ENCODE peak calls at places on chromosomes 12 and 14, in six cellular contexts. One of them, this sample, is unnamed.

GRCh38 chr12:75478395-75478794 is 2.2 kb upstream of the GLIPR1 start:
- DNase-seq in HepG2: no peak
- DNase-seq in GM12891: no peak
- DNase-seq in H1: no peak
- DNase-seq in K562: no peak
- DNase-seq in GM12878: peak; percentile 28
- DNase-seq in this sample: no peak

GRCh38 chr12:75480469-75480949 is at the start of gene GLIPR1:
- DNase-seq in HepG2: peak; percentile 45
- DNase-seq in H1: no peak
- DNase-seq in GM12891: peak; percentile 20
- DNase-seq in K562: no peak
- DNase-seq in GM12878: peak; percentile 72
- DNase-seq in this sample: peak; percentile 25

GRCh38 chr14:41071351-41071750 is 535.3 kb upstream of the LRFN5 start:
- DNase-seq in GM12878: no peak
- DNase-seq in H1: no peak
- DNase-seq in K562: no peak
- DNase-seq in HepG2: no peak
- DNase-seq in GM12891: no peak
- DNase-seq in this sample: no peak

GRCh38 chr14:36367985-36368774 is 47.7 kb upstream of the MBIP start:
- DNase-seq in HepG2: no peak
- DNase-seq in GM12891: no peak
- DNase-seq in K562: no peak
- DNase-seq in H1: no peak
- DNase-seq in GM12878: no peak
- DNase-seq in this sample: no peak

GRCh38 chr12:42090899-42091298 is 53.8 kb downstream of the GXYLT1 start:
- DNase-seq in H1: no peak
- DNase-seq in GM12878: no peak
- DNase-seq in HepG2: no peak
- DNase-seq in K562: no peak
- DNase-seq in GM12891: no peak
- DNase-seq in this sample: no peak

GRCh38 chr14:24806061-24806678 is 172.2 kb upstream of the GZMB start:
- DNase-seq in GM12891: peak; percentile 12
- DNase-seq in K562: peak; percentile 42
- DNase-seq in HepG2: peak; percentile 88
- DNase-seq in GM12878: peak; percentile 16
- DNase-seq in H1: peak; percentile 57
- DNase-seq in this sample: peak; percentile 19

GRCh38 chr12:51217133-51217967 is 512 bp downstream of the POU6F1 start:
- DNase-seq in HepG2: no peak
- DNase-seq in GM12878: no peak
- DNase-seq in H1: no peak
- DNase-seq in GM12891: peak; percentile 71
- DNase-seq in K562: peak; percentile 95
- DNase-seq in this sample: peak; percentile 75

GRCh38 chr12:6363330-6364036 is 11.9 kb downstream of the SCNN1A start:
- DNase-seq in GM12878: no peak
- DNase-seq in H1: no peak
- DNase-seq in K562: peak; percentile 94
- DNase-seq in GM12891: peak; percentile 87
- DNase-seq in HepG2: peak; percentile 85
- DNase-seq in this sample: peak; percentile 76

GRCh38 chr14:56324831-56325230 is 206.6 kb downstream of the PELI2 start:
- DNase-seq in GM12878: no peak
- DNase-seq in H1: no peak
- DNase-seq in GM12891: no peak
- DNase-seq in K562: no peak
- DNase-seq in HepG2: no peak
- DNase-seq in this sample: no peak

GRCh38 chr14:35669782-35670181 is 135.8 kb downstream of the INSM2 start:
- DNase-seq in K562: no peak
- DNase-seq in H1: no peak
- DNase-seq in GM12891: no peak
- DNase-seq in GM12878: no peak
- DNase-seq in HepG2: no peak
- DNase-seq in this sample: no peak

GRCh38 chr14:21385170-21385904 is 1.5 kb upstream of the SUPT16H start:
- DNase-seq in GM12878: no peak
- DNase-seq in K562: no peak
- DNase-seq in GM12891: peak; percentile 12
- DNase-seq in HepG2: no peak
- DNase-seq in H1: no peak
- DNase-seq in this sample: peak; percentile 25

GRCh38 chr12:62588916-62589315 is 122.3 kb downstream of the MON2 start:
- DNase-seq in H1: no peak
- DNase-seq in K562: no peak
- DNase-seq in HepG2: peak; percentile 38
- DNase-seq in GM12878: no peak
- DNase-seq in GM12891: no peak
- DNase-seq in this sample: no peak

GRCh38 chr12:57240926-57241555 is 9.9 kb downstream of the STAC3 start:
- DNase-seq in K562: no peak
- DNase-seq in GM12891: no peak
- DNase-seq in HepG2: no peak
- DNase-seq in GM12878: no peak
- DNase-seq in H1: no peak
- DNase-seq in this sample: no peak

GRCh38 chr12:132489602-132490239 is at the start of gene FBRSL1:
- DNase-seq in K562: peak; percentile 98
- DNase-seq in GM12891: peak; percentile 99
- DNase-seq in H1: peak; percentile 46
- DNase-seq in GM12878: no peak
- DNase-seq in HepG2: peak; percentile 72
- DNase-seq in this sample: peak; percentile 94

GRCh38 chr12:1795221-1795784 is 25.1 kb upstream of the LRTM2 start:
- DNase-seq in GM12891: no peak
- DNase-seq in H1: no peak
- DNase-seq in HepG2: no peak
- DNase-seq in K562: no peak
- DNase-seq in GM12878: no peak
- DNase-seq in this sample: no peak

GRCh38 chr14:105196228-105196960 is 15.3 kb upstream of the NUDT14 start:
- DNase-seq in K562: peak; percentile 49
- DNase-seq in HepG2: peak; percentile 19
- DNase-seq in GM12891: no peak
- DNase-seq in H1: no peak
- DNase-seq in GM12878: no peak
- DNase-seq in this sample: no peak

GRCh38 chr12:31705651-31706050 is 23.2 kb downstream of the AMN1 start:
- DNase-seq in GM12878: no peak
- DNase-seq in H1: no peak
- DNase-seq in K562: no peak
- DNase-seq in GM12891: no peak
- DNase-seq in HepG2: no peak
- DNase-seq in this sample: no peak

GRCh38 chr14:43410631-43411030 is 1096.5 kb downstream of the FSCB start:
- DNase-seq in GM12891: no peak
- DNase-seq in GM12878: no peak
- DNase-seq in HepG2: no peak
- DNase-seq in K562: no peak
- DNase-seq in H1: no peak
- DNase-seq in this sample: no peak

GRCh38 chr14:101947904-101948665 is 16.3 kb upstream of the DYNC1H1 start:
- DNase-seq in HepG2: peak; percentile 99
- DNase-seq in H1: peak; percentile 99
- DNase-seq in GM12891: peak; percentile 97
- DNase-seq in K562: peak; percentile 95
- DNase-seq in GM12878: peak; percentile 100
- DNase-seq in this sample: peak; percentile 96
- TF ChIP-seq POLR2A in HepG2: peak; percentile 96
- TF ChIP-seq POLR2A in H1: peak; percentile 64
- TF ChIP-seq POLR2A in GM12891: peak; percentile 85
- TF ChIP-seq POLR2A in K562: peak; percentile 97
- TF ChIP-seq POLR2A in GM12878: peak; percentile 91
- TF ChIP-seq POLR2A in this sample: peak; percentile 88

GRCh38 chr12:91099373-91099772 is 11.9 kb downstream of the LUM start:
- DNase-seq in K562: no peak
- DNase-seq in GM12878: no peak
- DNase-seq in H1: no peak
- DNase-seq in GM12891: no peak
- DNase-seq in HepG2: no peak
- DNase-seq in this sample: no peak

GRCh38 chr12:91099836-91100235 is 11.5 kb downstream of the LUM start:
- DNase-seq in GM12878: no peak
- DNase-seq in HepG2: no peak
- DNase-seq in K562: no peak
- DNase-seq in H1: no peak
- DNase-seq in GM12891: no peak
- DNase-seq in this sample: no peak

GRCh38 chr12:91100901-91101300 is 10.4 kb downstream of the LUM start:
- DNase-seq in HepG2: no peak
- DNase-seq in GM12878: no peak
- DNase-seq in GM12891: no peak
- DNase-seq in K562: no peak
- DNase-seq in H1: no peak
- DNase-seq in this sample: no peak

GRCh38 chr12:91094957-91095356 is 16.3 kb downstream of the LUM start:
- DNase-seq in H1: no peak
- DNase-seq in GM12891: no peak
- DNase-seq in GM12878: no peak
- DNase-seq in K562: no peak
- DNase-seq in HepG2: no peak
- DNase-seq in this sample: no peak

GRCh38 chr12:91098942-91099341 is 12.4 kb downstream of the LUM start:
- DNase-seq in K562: no peak
- DNase-seq in GM12891: no peak
- DNase-seq in HepG2: no peak
- DNase-seq in GM12878: no peak
- DNase-seq in H1: no peak
- DNase-seq in this sample: no peak
- TF ChIP-seq TAF1 in K562: no peak
- TF ChIP-seq TAF1 in GM12891: no peak
- TF ChIP-seq TAF1 in HepG2: no peak
- TF ChIP-seq TAF1 in GM12878: no peak
- TF ChIP-seq TAF1 in H1: no peak
- TF ChIP-seq TAF1 in this sample: no peak

GRCh38 chr12:27521066-27521465 is 2.9 kb upstream of the PPFIBP1 start:
- DNase-seq in HepG2: no peak
- DNase-seq in K562: peak; percentile 14
- DNase-seq in GM12891: no peak
- DNase-seq in H1: no peak
- DNase-seq in GM12878: no peak
- DNase-seq in this sample: no peak

GRCh38 chr12:27516625-27517024 is 7.4 kb upstream of the PPFIBP1 start:
- DNase-seq in H1: no peak
- DNase-seq in GM12891: no peak
- DNase-seq in HepG2: no peak
- DNase-seq in K562: no peak
- DNase-seq in GM12878: no peak
- DNase-seq in this sample: no peak

GRCh38 chr12:27515671-27516070 is 8.3 kb upstream of the PPFIBP1 start:
- DNase-seq in HepG2: no peak
- DNase-seq in GM12891: no peak
- DNase-seq in GM12878: no peak
- DNase-seq in H1: no peak
- DNase-seq in K562: no peak
- DNase-seq in this sample: no peak

GRCh38 chr12:27517532-27517931 is 6.5 kb upstream of the PPFIBP1 start:
- DNase-seq in GM12878: no peak
- DNase-seq in K562: no peak
- DNase-seq in GM12891: no peak
- DNase-seq in H1: no peak
- DNase-seq in HepG2: no peak
- DNase-seq in this sample: no peak

GRCh38 chr12:27517961-27518668 is 5.9 kb upstream of the PPFIBP1 start:
- DNase-seq in K562: no peak
- DNase-seq in GM12878: no peak
- DNase-seq in H1: no peak
- DNase-seq in GM12891: no peak
- DNase-seq in HepG2: no peak
- DNase-seq in this sample: no peak
- TF ChIP-seq POLR2AphosphoS5 in K562: no peak
- TF ChIP-seq POLR2AphosphoS5 in GM12878: no peak
- TF ChIP-seq POLR2AphosphoS5 in H1: no peak
- TF ChIP-seq POLR2AphosphoS5 in GM12891: no peak
- TF ChIP-seq POLR2AphosphoS5 in HepG2: no peak
- TF ChIP-seq POLR2AphosphoS5 in this sample: no peak

GRCh38 chr14:54676822-54677708 is 110.1 kb downstream of the SAMD4A start:
- DNase-seq in H1: peak; percentile 61
- DNase-seq in GM12891: no peak
- DNase-seq in K562: no peak
- DNase-seq in GM12878: no peak
- DNase-seq in HepG2: no peak
- DNase-seq in this sample: no peak
- TF ChIP-seq POLR2A in H1: no peak
- TF ChIP-seq POLR2A in GM12891: no peak
- TF ChIP-seq POLR2A in K562: no peak
- TF ChIP-seq POLR2A in GM12878: no peak
- TF ChIP-seq POLR2A in HepG2: no peak
- TF ChIP-seq POLR2A in this sample: no peak

DNA sequence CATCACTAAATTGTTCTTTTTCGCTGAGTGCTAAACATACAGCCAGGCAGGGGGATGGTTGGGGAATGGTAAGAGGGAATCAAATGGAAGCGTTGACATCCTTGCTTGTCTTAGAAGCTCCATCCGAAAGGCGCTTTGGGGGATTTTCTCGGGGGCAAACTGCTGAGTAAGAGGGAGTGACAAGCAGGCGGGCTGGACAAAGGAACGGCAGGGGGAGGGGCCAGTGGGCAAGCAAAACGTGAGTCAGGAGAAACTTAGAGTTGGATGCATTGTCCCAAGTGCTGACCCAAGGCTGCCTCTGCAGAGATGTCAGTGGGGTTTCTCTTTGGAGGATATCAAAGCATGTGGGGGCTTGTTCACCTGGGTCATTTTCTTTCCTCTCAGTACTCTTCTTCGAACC is 480.5 kb downstream of the VRK1 start:
- DNase-seq in GM12878: no peak
- DNase-seq in HepG2: no peak
- DNase-seq in H1: no peak
- DNase-seq in GM12891: no peak
- DNase-seq in K562: no peak
- DNase-seq in this sample: no peak
- TF ChIP-seq TAF1 in GM12878: no peak
- TF ChIP-seq TAF1 in HepG2: no peak
- TF ChIP-seq TAF1 in H1: no peak
- TF ChIP-seq TAF1 in GM12891: no peak
- TF ChIP-seq TAF1 in K562: no peak
- TF ChIP-seq TAF1 in this sample: no peak

GRCh38 chr12:11687538-11687937 is 38.1 kb downstream of the ETV6 start:
- DNase-seq in HepG2: peak; percentile 42
- DNase-seq in GM12891: no peak
- DNase-seq in H1: no peak
- DNase-seq in K562: no peak
- DNase-seq in GM12878: no peak
- DNase-seq in this sample: no peak
- TF ChIP-seq POLR2AphosphoS5 in HepG2: no peak
- TF ChIP-seq POLR2AphosphoS5 in GM12891: no peak
- TF ChIP-seq POLR2AphosphoS5 in H1: no peak
- TF ChIP-seq POLR2AphosphoS5 in K562: no peak
- TF ChIP-seq POLR2AphosphoS5 in GM12878: peak; percentile 0
- TF ChIP-seq POLR2AphosphoS5 in this sample: no peak